ENCODE peak calls at places on chromosomes 11 and 22, in seven cellular contexts. V is D341Med; M is transverse colon; Y is activated T-cell treated with anti-CD3 and anti-CD28 coated beads for 1 hour; E is stimulated activated CD8-positive, alpha-beta memory T cell treated with anti-CD3 and anti-CD28 coated beads, Interleukin-4, amount 100 ng/mL, for 4 hours; I is retinal pigment epithelial cell; U is T-helper 9 cell. O is an unnamed sample.

GRCh38 chr11:10625281-10625981 is 57.0 kb upstream of the LYVE1 start:
- DNase-seq in V (no peak), M (no peak), Y (no peak), E (no peak), I (no peak), U (no peak), O (no peak)

GRCh38 chr22:30969532-30970355 is 679 bp downstream of the TUG1 start:
- DNase-seq in V (no peak), M (peak), Y (peak), E (no peak), I (no peak), U (no peak), O (no peak)

GRCh38 chr11:84558085-84558905 is 1068.8 kb downstream of the DLG2 start:
- DNase-seq in V (peak), M (peak), Y (no peak), E (no peak), I (peak), U (no peak), O (peak)

GRCh38 chr11:35717043-35717442 is 54.5 kb downstream of the TRIM44 start:
- DNase-seq in V (peak), M (no peak), Y (no peak), E (no peak), I (no peak), U (no peak), O (peak)

GRCh38 chr22:37358917-37359316 is 68.4 kb downstream of the ELFN2 start:
- DNase-seq in V (no peak), M (no peak), Y (no peak), E (no peak), I (no peak), U (no peak), O (no peak)

GRCh38 chr22:43467171-43467570 is 55.4 kb downstream of the MPPED1 start:
- DNase-seq in V (no peak), M (no peak), Y (no peak), E (no peak), I (no peak), U (no peak), O (no peak)

GRCh38 chr22:16609548-16610261 is 17.1 kb upstream of the CCT8L2 start:
- DNase-seq in V (no peak), M (no peak), Y (no peak), E (no peak), I (no peak), U (no peak), O (no peak)

GRCh38 chr22:36297568-36297967 is 44.6 kb downstream of the APOL1 start:
- DNase-seq in V (no peak), M (no peak), Y (no peak), E (no peak), I (no peak), U (no peak), O (no peak)

GRCh38 chr11:33703771-33704170 is 3.1 kb upstream of the C11orf91 start:
- DNase-seq in V (no peak), M (no peak), Y (no peak), E (no peak), I (no peak), U (no peak), O (no peak)

GRCh38 chr11:126307706-126308105 is 3.8 kb downstream of the DCPS start:
- DNase-seq in V (peak), M (no peak), Y (no peak), E (no peak), I (no peak), U (no peak), O (peak)

GRCh38 chr11:79219186-79220045 is 221.4 kb downstream of the TENM4 start:
- DNase-seq in V (no peak), M (no peak), Y (no peak), E (no peak), I (no peak), U (no peak), O (no peak)

GRCh38 chr11:78795862-78796261 is 221.2 kb upstream of the NARS2 start:
- DNase-seq in V (no peak), M (no peak), Y (no peak), E (no peak), I (no peak), U (no peak), O (no peak)

GRCh38 chr22:48548391-48548790 is 1279.3 kb downstream of the BRD1 start:
- DNase-seq in V (no peak), M (no peak), Y (no peak), E (no peak), I (no peak), U (no peak), O (no peak)

GRCh38 chr22:20507253-20508066 is at the start of gene MED15:
- DNase-seq in V (peak), M (peak), Y (peak), E (peak), I (no peak), U (peak), O (peak)

GRCh38 chr11:16986434-16987204 is 27.6 kb downstream of the PLEKHA7 start:
- DNase-seq in V (no peak), M (peak), Y (peak), E (no peak), I (peak), U (peak), O (peak)

GRCh38 chr22:45319319-45319675 is 9.6 kb downstream of the FAM118A start:
- DNase-seq in V (no peak), M (no peak), Y (no peak), E (no peak), I (no peak), U (peak), O (no peak)

GRCh38 chr22:44031111-44031963 is 7.2 kb downstream of the PARVB start:
- DNase-seq in V (no peak), M (no peak), Y (no peak), E (no peak), I (no peak), U (no peak), O (no peak)

GRCh38 chr11:69888671-69889076 is 69.5 kb upstream of the FGF3 start:
- DNase-seq in V (peak), M (peak), Y (peak), E (peak), I (no peak), U (peak), O (peak)

GRCh38 chr11:35622070-35622469 is 3.8 kb downstream of the FJX1 start:
- DNase-seq in V (no peak), M (no peak), Y (no peak), E (no peak), I (peak), U (no peak), O (no peak)

GRCh38 chr11:103794262-103794661 is 242.2 kb upstream of the DDI1 start:
- DNase-seq in V (no peak), M (no peak), Y (no peak), E (no peak), I (no peak), U (no peak), O (no peak)

GRCh38 chr22:38700789-38701628 is at the start of gene JOSD1:
- DNase-seq in V (peak), M (peak), Y (peak), E (peak), I (peak), U (peak), O (peak)

GRCh38 chr11:106369224-106369623 is 291.8 kb downstream of the AASDHPPT start:
- DNase-seq in V (no peak), M (no peak), Y (no peak), E (no peak), I (no peak), U (no peak), O (no peak)

GRCh38 chr22:50714631-50715179 is 23.3 kb upstream of the ACR start:
- DNase-seq in V (no peak), M (no peak), Y (no peak), E (no peak), I (no peak), U (no peak), O (no peak)

GRCh38 chr11:75532200-75532972 is 6.6 kb upstream of the GDPD5 start:
- DNase-seq in V (peak), M (peak), Y (peak), E (peak), I (no peak), U (peak), O (peak)

GRCh38 chr22:27238935-27239510 is 562.5 kb downstream of the MN1 start:
- DNase-seq in V (no peak), M (no peak), Y (no peak), E (no peak), I (peak), U (no peak), O (no peak)

GRCh38 chr22:36753120-36753802 is 22.7 kb downstream of the IFT27 start:
- DNase-seq in V (no peak), M (peak), Y (no peak), E (no peak), I (no peak), U (no peak), O (no peak)

GRCh38 chr22:20522828-20523117 is 15.4 kb downstream of the MED15 start:
- DNase-seq in V (no peak), M (no peak), Y (no peak), E (no peak), I (no peak), U (no peak), O (no peak)

GRCh38 chr11:112336356-112336886 is 75.8 kb upstream of the PLET1 start:
- DNase-seq in V (no peak), M (no peak), Y (no peak), E (no peak), I (no peak), U (no peak), O (no peak)

GRCh38 chr11:72238040-72238450 is 5.9 kb downstream of the PHOX2A start:
- DNase-seq in V (peak), M (peak), Y (peak), E (no peak), I (peak), U (peak), O (peak)